ENCODE peak calls at places on chromosomes 7 and 10, in four cellular contexts. Q is cardiac muscle cell, N is GM23338, P is heart left ventricle. S is an unnamed sample.

GRCh38 chr10:31353574-31353973 is 34.6 kb downstream of the ZEB1 start:
- DNase-seq in Q (no peak), N (peak), P (no peak), S (no peak)

GRCh38 chr7:105014725-105015630 is 973 bp downstream of the KMT2E start:
- DNase-seq in Q (peak), N (peak), P (peak), S (no peak)

GRCh38 chr10:89428873-89429272 is 14.5 kb downstream of the IFIT5 start:
- DNase-seq in Q (no peak), N (no peak), P (no peak), S (no peak)

GRCh38 chr7:56291-56913 is 136.0 kb upstream of the FAM20C start:
- DNase-seq in Q (no peak), N (no peak), P (no peak), S (no peak)

GRCh38 chr10:59648711-59649201 is 60.9 kb downstream of the SLC16A9 start:
- DNase-seq in Q (peak), N (peak), P (no peak), S (no peak)

GRCh38 chr10:49377256-49377655 is 18.6 kb downstream of the DRGX start:
- DNase-seq in Q (no peak), N (no peak), P (no peak), S (no peak)

GRCh38 chr10:50610364-50610763 is 13.4 kb downstream of the SGMS1 start:
- DNase-seq in Q (peak), N (no peak), P (peak), S (no peak)

GRCh38 chr7:50653997-50654425 is 88.8 kb upstream of the DDC start:
- DNase-seq in Q (no peak), N (no peak), P (peak), S (no peak)

GRCh38 chr7:95190515-95190914 is 133.8 kb downstream of the PON1 start:
- DNase-seq in Q (no peak), N (peak), P (no peak), S (no peak)

GRCh38 chr7:57638651-57639050 is 188.7 kb downstream of the ZNF716 start:
- DNase-seq in Q (no peak), N (no peak), P (no peak), S (no peak)

GRCh38 chr7:27560706-27561235 is 101.9 kb downstream of the HIBADH start:
- DNase-seq in Q (no peak), N (no peak), P (no peak), S (peak)

GRCh38 chr7:12297709-12298108 is 86.6 kb downstream of the TMEM106B start:
- DNase-seq in Q (no peak), N (peak), P (no peak), S (no peak)

GRCh38 chr7:26958834-26959233 is 94.4 kb upstream of the SKAP2 start:
- DNase-seq in Q (no peak), N (no peak), P (no peak), S (no peak)

GRCh38 chr10:120700421-120700820 is 150.7 kb upstream of the WDR11 start:
- DNase-seq in Q (no peak), N (no peak), P (no peak), S (no peak)

GRCh38 chr7:111029574-111030357 is 61.2 kb upstream of the LRRN3 start:
- DNase-seq in Q (peak), N (no peak), P (no peak), S (no peak)

GRCh38 chr10:119090026-119090808 is 9.6 kb upstream of the EIF3A start:
- DNase-seq in Q (no peak), N (no peak), P (no peak), S (no peak)

GRCh38 chr10:57102234-57102633 is 741.2 kb upstream of the ZWINT start:
- DNase-seq in Q (no peak), N (peak), P (no peak), S (no peak)

GRCh38 chr7:43175525-43176200 is 63.2 kb downstream of the HECW1 start:
- DNase-seq in Q (no peak), N (no peak), P (no peak), S (no peak)

GRCh38 chr10:105681051-105681450 is 1040.0 kb downstream of the SORCS3 start:
- DNase-seq in Q (no peak), N (no peak), P (no peak), S (no peak)

GRCh38 chr7:52017802-52018679 is 701.4 kb upstream of the COBL start:
- DNase-seq in Q (peak), N (peak), P (no peak), S (no peak)

GRCh38 chr7:116226664-116227063 is 16.3 kb downstream of the TES start:
- DNase-seq in Q (no peak), N (no peak), P (no peak), S (no peak)

GRCh38 chr7:36019538-36019937 is 133.5 kb upstream of the EEPD1 start:
- DNase-seq in Q (no peak), N (no peak), P (no peak), S (no peak)

GRCh38 chr7:11210374-11210773 is 236.7 kb downstream of the PHF14 start:
- DNase-seq in Q (no peak), N (no peak), P (no peak), S (no peak)

DNA sequence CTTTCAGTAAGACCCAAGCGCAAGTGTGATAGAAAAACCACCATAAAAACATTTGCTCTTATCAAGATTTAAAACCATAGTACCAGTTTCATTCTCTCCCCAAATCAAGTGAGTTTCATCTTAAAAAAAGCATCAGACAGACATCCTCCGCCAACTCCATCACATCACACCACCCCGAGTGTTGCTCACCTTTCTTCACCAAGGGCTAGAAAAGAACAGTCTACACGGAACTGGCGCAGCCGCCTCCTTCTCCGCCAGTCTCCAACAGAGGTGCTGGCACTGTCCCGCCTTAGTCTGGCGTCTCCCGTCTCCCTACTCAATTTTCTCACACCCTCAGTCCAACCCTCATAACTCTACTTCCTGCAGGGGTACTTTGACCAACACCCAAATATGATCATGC is 46.9 kb upstream of the WIPI2 start:
- DNase-seq in Q (no peak), N (no peak), P (no peak), S (no peak)
- H3K4me3 ChIP-seq in Q (no peak), N (no peak), P (no peak), S (no peak)

GRCh38 chr10:7389844-7390243 is 21.0 kb downstream of the SFMBT2 start:
- DNase-seq in Q (no peak), N (no peak), P (no peak), S (no peak)

GRCh38 chr10:7388602-7389001 is 22.2 kb downstream of the SFMBT2 start:
- DNase-seq in Q (no peak), N (no peak), P (no peak), S (no peak)

GRCh38 chr10:7385114-7385513 is 25.7 kb downstream of the SFMBT2 start:
- DNase-seq in Q (no peak), N (no peak), P (no peak), S (no peak)

GRCh38 chr10:7391748-7392147 is 19.1 kb downstream of the SFMBT2 start:
- DNase-seq in Q (no peak), N (no peak), P (no peak), S (no peak)

GRCh38 chr10:7389346-7389745 is 21.5 kb downstream of the SFMBT2 start:
- DNase-seq in Q (no peak), N (no peak), P (no peak), S (no peak)
- H3K4me3 ChIP-seq in Q (no peak), N (no peak), P (no peak), S (no peak)

DNA sequence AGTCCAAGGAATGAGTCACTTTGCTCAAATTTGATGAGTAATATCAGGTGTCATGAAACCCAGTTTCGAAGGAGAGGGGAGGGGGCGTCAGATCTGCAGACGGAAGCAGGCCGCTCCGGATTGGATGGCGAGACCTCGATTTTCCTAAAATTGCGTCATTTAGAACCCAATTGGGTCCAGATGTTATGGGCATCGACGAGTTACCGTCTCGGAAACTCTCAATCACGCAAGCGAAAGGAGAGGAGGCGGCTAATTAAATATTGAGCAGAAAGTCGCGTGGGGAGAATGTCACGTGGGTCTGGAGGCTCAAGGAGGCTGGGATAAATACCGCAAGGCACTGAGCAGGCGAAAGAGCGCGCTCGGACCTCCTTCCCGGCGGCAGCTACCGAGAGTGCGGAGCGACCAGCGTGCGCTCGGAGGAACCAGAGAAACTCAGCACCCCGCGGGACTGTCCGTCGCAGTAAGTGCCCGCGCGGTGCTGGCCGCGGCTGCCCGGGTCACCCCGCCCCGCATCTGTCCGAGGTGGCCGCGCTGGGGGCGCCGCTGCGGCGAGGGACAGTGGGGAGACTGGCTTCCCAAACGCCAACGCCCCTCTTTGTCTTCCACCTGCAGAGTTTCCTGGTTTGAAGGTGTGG is at the start of gene TAC1:
- DNase-seq in Q (peak), N (peak), P (no peak), S (no peak)
- H3K4me3 ChIP-seq in Q (peak), N (peak), P (no peak), S (no peak)

DNA sequence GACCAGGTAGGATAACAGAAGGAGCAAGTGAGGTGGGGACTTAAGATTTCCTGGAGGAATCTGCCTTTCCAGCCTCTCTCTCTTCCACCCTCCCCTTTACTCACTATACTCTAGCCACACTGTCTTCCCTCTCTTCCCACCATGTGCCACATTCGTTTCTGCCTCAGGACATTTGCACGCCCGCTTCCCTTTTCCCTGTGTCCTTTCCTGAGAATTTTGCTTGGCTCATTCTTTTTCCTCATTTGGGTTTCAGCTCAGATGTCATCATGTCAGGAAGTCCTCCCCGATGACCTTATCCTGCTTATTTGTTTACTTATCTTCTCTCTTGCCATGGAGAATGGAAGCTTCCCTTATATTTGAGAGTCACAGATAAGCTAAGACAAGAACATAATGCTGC is 363.8 kb downstream of the PRPF18 start:
- DNase-seq in Q (no peak), N (no peak), P (no peak), S (no peak)
- H3K4me3 ChIP-seq in Q (no peak), N (no peak), P (no peak), S (no peak)